ENCODE peak calls at places on chromosomes 4 and X, in ten cellular contexts. One of them, this sample, is unnamed.

GRCh38 chr4:139319571-139319970 is 17.3 kb upstream of the NDUFC1 start:
- DNase-seq in mesenchymal stem cell: no peak
- DNase-seq in sigmoid colon: no peak
- DNase-seq in tibial artery: no peak
- DNase-seq in cardiac muscle cell: no peak
- DNase-seq in hepatocyte: no peak
- DNase-seq in GM23338: no peak
- DNase-seq in RWPE2: no peak
- DNase-seq in tibial nerve: no peak
- DNase-seq in H1: no peak
- DNase-seq in this sample: no peak

GRCh38 chr4:172042714-172043114 is 229.5 kb downstream of the GALNTL6 start:
- DNase-seq in mesenchymal stem cell: no peak
- DNase-seq in sigmoid colon: no peak
- DNase-seq in tibial artery: no peak
- DNase-seq in cardiac muscle cell: no peak
- DNase-seq in hepatocyte: peak; percentile 51
- DNase-seq in GM23338: no peak
- DNase-seq in RWPE2: no peak
- DNase-seq in tibial nerve: no peak
- DNase-seq in H1: no peak
- DNase-seq in this sample: no peak

GRCh38 chrX:119004920-119005524 is 30.6 kb downstream of the LONRF3 start:
- DNase-seq in mesenchymal stem cell: peak; percentile 31
- DNase-seq in sigmoid colon: peak; percentile 75
- DNase-seq in tibial artery: peak; percentile 64
- DNase-seq in cardiac muscle cell: peak; percentile 48
- DNase-seq in hepatocyte: peak; percentile 43
- DNase-seq in GM23338: peak; percentile 53
- DNase-seq in RWPE2: no peak
- DNase-seq in tibial nerve: peak; percentile 28
- DNase-seq in H1: no peak
- DNase-seq in this sample: peak; percentile 50

GRCh38 chr4:26334366-26334765 is 13.6 kb downstream of the RBPJ start:
- DNase-seq in mesenchymal stem cell: no peak
- DNase-seq in sigmoid colon: no peak
- DNase-seq in tibial artery: no peak
- DNase-seq in cardiac muscle cell: no peak
- DNase-seq in hepatocyte: no peak
- DNase-seq in GM23338: no peak
- DNase-seq in RWPE2: no peak
- DNase-seq in tibial nerve: no peak
- DNase-seq in H1: no peak
- DNase-seq in this sample: no peak

GRCh38 chrX:75067931-75068330 is 88.2 kb downstream of the ABCB7 start:
- DNase-seq in mesenchymal stem cell: no peak
- DNase-seq in sigmoid colon: no peak
- DNase-seq in tibial artery: no peak
- DNase-seq in cardiac muscle cell: peak; percentile 6
- DNase-seq in hepatocyte: no peak
- DNase-seq in GM23338: no peak
- DNase-seq in RWPE2: no peak
- DNase-seq in tibial nerve: no peak
- DNase-seq in H1: no peak
- DNase-seq in this sample: no peak

GRCh38 chr4:24470681-24471622 is 113.4 kb downstream of the DHX15 start:
- DNase-seq in mesenchymal stem cell: peak; percentile 64
- DNase-seq in sigmoid colon: peak; percentile 72
- DNase-seq in tibial artery: peak; percentile 66
- DNase-seq in cardiac muscle cell: peak; percentile 50
- DNase-seq in hepatocyte: peak; percentile 66
- DNase-seq in GM23338: peak; percentile 60
- DNase-seq in RWPE2: no peak
- DNase-seq in tibial nerve: peak; percentile 35
- DNase-seq in H1: no peak
- DNase-seq in this sample: no peak

GRCh38 chr4:153573881-153574807 is 108.0 kb downstream of the TMEM131L start:
- DNase-seq in mesenchymal stem cell: peak; percentile 52
- DNase-seq in sigmoid colon: peak; percentile 84
- DNase-seq in tibial artery: peak; percentile 77
- DNase-seq in cardiac muscle cell: peak; percentile 90
- DNase-seq in hepatocyte: peak; percentile 74
- DNase-seq in GM23338: no peak
- DNase-seq in RWPE2: no peak
- DNase-seq in tibial nerve: peak; percentile 72
- DNase-seq in H1: no peak
- DNase-seq in this sample: peak; percentile 40

GRCh38 chrX:16433021-16433420 is 216.9 kb upstream of the S100G start:
- DNase-seq in mesenchymal stem cell: no peak
- DNase-seq in sigmoid colon: no peak
- DNase-seq in tibial artery: no peak
- DNase-seq in cardiac muscle cell: no peak
- DNase-seq in hepatocyte: no peak
- DNase-seq in GM23338: no peak
- DNase-seq in RWPE2: no peak
- DNase-seq in tibial nerve: no peak
- DNase-seq in H1: no peak
- DNase-seq in this sample: no peak

GRCh38 chrX:10486373-10486772 is 134.0 kb downstream of the MID1 start:
- DNase-seq in mesenchymal stem cell: peak; percentile 59
- DNase-seq in sigmoid colon: peak; percentile 59
- DNase-seq in tibial artery: no peak
- DNase-seq in cardiac muscle cell: peak; percentile 75
- DNase-seq in hepatocyte: no peak
- DNase-seq in GM23338: no peak
- DNase-seq in RWPE2: peak; percentile 31
- DNase-seq in tibial nerve: peak; percentile 9
- DNase-seq in H1: no peak
- DNase-seq in this sample: no peak

DNA sequence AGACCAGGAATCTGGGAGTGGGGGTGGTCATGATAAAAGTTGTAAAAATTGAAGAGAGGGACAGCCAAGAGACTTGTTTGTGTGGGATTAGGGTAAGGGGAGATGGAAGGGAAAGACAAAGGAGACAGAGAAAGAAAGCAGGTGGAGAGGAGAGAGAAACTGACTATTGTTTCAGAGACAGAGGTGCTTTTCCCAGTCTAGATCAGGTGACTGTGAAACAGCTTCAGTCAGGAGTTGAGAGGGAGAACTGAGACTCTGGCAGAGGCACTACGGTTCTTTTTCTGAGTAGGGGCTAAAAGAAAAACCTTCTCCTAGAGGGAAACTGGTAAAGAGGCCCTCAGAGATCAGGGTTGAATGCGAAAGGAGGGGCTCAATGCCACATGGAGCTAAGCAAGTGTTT is 106.4 kb downstream of the KDR start:
- DNase-seq in mesenchymal stem cell: no peak
- DNase-seq in sigmoid colon: no peak
- DNase-seq in tibial artery: no peak
- DNase-seq in cardiac muscle cell: no peak
- DNase-seq in hepatocyte: no peak
- DNase-seq in GM23338: no peak
- DNase-seq in RWPE2: no peak
- DNase-seq in tibial nerve: no peak
- DNase-seq in H1: no peak
- DNase-seq in this sample: no peak
- H3K36me3 ChIP-seq in mesenchymal stem cell: no peaks in the 10 kb centered on the region
- H3K36me3 ChIP-seq in sigmoid colon: no peaks in the 10 kb centered on the region
- H3K36me3 ChIP-seq in tibial artery: no peaks in the 10 kb centered on the region
- H3K36me3 ChIP-seq in cardiac muscle cell: no peaks in the 10 kb centered on the region
- H3K36me3 ChIP-seq in hepatocyte: no peaks in the 10 kb centered on the region
- H3K36me3 ChIP-seq in GM23338: no peaks in the 10 kb centered on the region
- H3K36me3 ChIP-seq in RWPE2: no peaks in the 10 kb centered on the region
- H3K36me3 ChIP-seq in tibial nerve: no peaks in the 10 kb centered on the region
- H3K36me3 ChIP-seq in H1: no peaks in the 10 kb centered on the region
- H3K36me3 ChIP-seq in this sample: no peaks in the 10 kb centered on the region

DNA sequence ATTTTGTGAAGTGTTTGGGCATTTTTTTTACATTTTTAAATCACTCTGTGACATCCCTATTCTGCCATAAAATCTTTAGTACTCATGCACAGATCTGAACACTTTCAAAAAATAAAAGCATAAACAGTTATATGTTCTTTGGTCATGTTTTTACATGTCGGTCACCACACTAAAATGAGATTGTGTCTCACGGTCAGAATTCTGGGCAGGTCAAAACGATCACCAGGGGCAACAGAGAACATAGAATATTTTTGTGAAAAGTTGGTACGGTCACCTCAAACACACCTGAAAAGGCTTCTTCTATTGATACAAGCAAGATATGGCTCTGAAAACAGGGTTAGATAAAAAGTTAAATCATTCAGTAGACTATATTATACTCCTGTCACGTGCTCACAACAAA is 189.1 kb downstream of the PDGFC start:
- DNase-seq in mesenchymal stem cell: no peak
- DNase-seq in sigmoid colon: no peak
- DNase-seq in tibial artery: no peak
- DNase-seq in cardiac muscle cell: no peak
- DNase-seq in hepatocyte: no peak
- DNase-seq in GM23338: no peak
- DNase-seq in RWPE2: no peak
- DNase-seq in tibial nerve: no peak
- DNase-seq in H1: no peak
- DNase-seq in this sample: no peak
- H3K4me1 ChIP-seq in mesenchymal stem cell: peaks cover 3% of the 10 kb centered on the region
- H3K4me1 ChIP-seq in sigmoid colon: no peaks in the 10 kb centered on the region
- H3K4me1 ChIP-seq in tibial artery: peaks cover 22% of the 10 kb centered on the region
- H3K4me1 ChIP-seq in cardiac muscle cell: no peaks in the 10 kb centered on the region
- H3K4me1 ChIP-seq in hepatocyte: peaks cover 9% of the 10 kb centered on the region
- H3K4me1 ChIP-seq in GM23338: no peaks in the 10 kb centered on the region
- H3K4me1 ChIP-seq in RWPE2: peaks cover 67% of the 10 kb centered on the region
- H3K4me1 ChIP-seq in tibial nerve: no peaks in the 10 kb centered on the region
- H3K4me1 ChIP-seq in H1: no peaks in the 10 kb centered on the region
- H3K4me1 ChIP-seq in this sample: no peaks in the 10 kb centered on the region

GRCh38 chrX:1451251-1451675 is 1.4 kb downstream of the ASMTL start:
- DNase-seq in mesenchymal stem cell: no peak
- DNase-seq in sigmoid colon: peak; percentile 66
- DNase-seq in tibial artery: peak; percentile 67
- DNase-seq in cardiac muscle cell: no peak
- DNase-seq in hepatocyte: no peak
- DNase-seq in GM23338: no peak
- DNase-seq in RWPE2: peak; percentile 44
- DNase-seq in tibial nerve: no peak
- DNase-seq in H1: no peak
- DNase-seq in this sample: no peak
- H3K4me3 ChIP-seq in mesenchymal stem cell: peak overlapping the region; percentile 88
- H3K4me3 ChIP-seq in sigmoid colon: no peak overlapping the region
- H3K4me3 ChIP-seq in tibial artery: peak overlapping the region; percentile 100
- H3K4me3 ChIP-seq in cardiac muscle cell: no peak overlapping the region
- H3K4me3 ChIP-seq in hepatocyte: no peak overlapping the region
- H3K4me3 ChIP-seq in GM23338: peak overlapping the region; percentile 97
- H3K4me3 ChIP-seq in RWPE2: no peak overlapping the region
- H3K4me3 ChIP-seq in tibial nerve: peak overlapping the region; percentile 100
- H3K4me3 ChIP-seq in H1: peak overlapping the region; percentile 88
- H3K4me3 ChIP-seq in this sample: no peak overlapping the region

GRCh38 chr4:2909583-2909982 is 53.6 kb downstream of the NOP14 start:
- DNase-seq in mesenchymal stem cell: no peak
- DNase-seq in sigmoid colon: no peak
- DNase-seq in tibial artery: peak; percentile 57
- DNase-seq in cardiac muscle cell: no peak
- DNase-seq in hepatocyte: no peak
- DNase-seq in GM23338: no peak
- DNase-seq in RWPE2: no peak
- DNase-seq in tibial nerve: no peak
- DNase-seq in H1: no peak
- DNase-seq in this sample: no peak
- H3K36me3 ChIP-seq in mesenchymal stem cell: peaks cover 83% of the 10 kb centered on the region
- H3K36me3 ChIP-seq in sigmoid colon: peaks cover 70% of the 10 kb centered on the region
- H3K36me3 ChIP-seq in tibial artery: peaks cover 86% of the 10 kb centered on the region
- H3K36me3 ChIP-seq in cardiac muscle cell: peaks cover 48% of the 10 kb centered on the region
- H3K36me3 ChIP-seq in hepatocyte: peaks cover 7% of the 10 kb centered on the region
- H3K36me3 ChIP-seq in GM23338: peaks cover 15% of the 10 kb centered on the region
- H3K36me3 ChIP-seq in RWPE2: peaks cover 67% of the 10 kb centered on the region
- H3K36me3 ChIP-seq in tibial nerve: peaks cover 100% of the 10 kb centered on the region
- H3K36me3 ChIP-seq in H1: peaks cover 36% of the 10 kb centered on the region
- H3K36me3 ChIP-seq in this sample: peaks cover 31% of the 10 kb centered on the region

GRCh38 chr4:11700751-11701226 is 272.1 kb upstream of the HS3ST1 start:
- DNase-seq in mesenchymal stem cell: peak; percentile 68
- DNase-seq in sigmoid colon: no peak
- DNase-seq in tibial artery: no peak
- DNase-seq in cardiac muscle cell: no peak
- DNase-seq in hepatocyte: no peak
- DNase-seq in GM23338: no peak
- DNase-seq in RWPE2: no peak
- DNase-seq in tibial nerve: no peak
- DNase-seq in H1: no peak
- DNase-seq in this sample: no peak
- H3K4me1 ChIP-seq in mesenchymal stem cell: peaks cover 1% of the 10 kb centered on the region
- H3K4me1 ChIP-seq in sigmoid colon: no peaks in the 10 kb centered on the region
- H3K4me1 ChIP-seq in tibial artery: no peaks in the 10 kb centered on the region
- H3K4me1 ChIP-seq in cardiac muscle cell: peaks cover 24% of the 10 kb centered on the region
- H3K4me1 ChIP-seq in hepatocyte: no peaks in the 10 kb centered on the region
- H3K4me1 ChIP-seq in GM23338: no peaks in the 10 kb centered on the region
- H3K4me1 ChIP-seq in RWPE2: peaks cover 47% of the 10 kb centered on the region
- H3K4me1 ChIP-seq in tibial nerve: no peaks in the 10 kb centered on the region
- H3K4me1 ChIP-seq in H1: no peaks in the 10 kb centered on the region
- H3K4me1 ChIP-seq in this sample: no peaks in the 10 kb centered on the region

DNA sequence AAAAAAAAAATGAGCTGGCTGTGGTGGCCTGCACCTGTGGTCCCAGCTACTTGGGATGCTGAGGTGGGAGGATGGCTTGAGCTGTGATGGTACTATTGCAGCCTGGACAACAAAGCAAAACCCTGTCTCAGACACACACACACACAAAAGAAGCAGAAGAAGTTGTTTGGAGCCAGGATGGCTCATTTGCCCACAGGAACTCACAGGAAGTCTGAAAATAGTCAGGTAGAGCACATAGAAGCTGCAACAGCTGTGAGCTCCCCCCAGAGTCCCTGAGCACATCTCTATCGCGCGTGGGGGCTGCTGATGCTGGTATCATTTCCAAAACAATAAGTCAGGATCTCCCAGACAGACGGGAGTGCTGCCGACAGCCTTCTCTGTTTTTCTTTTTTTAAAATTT is 13.4 kb upstream of the DHRSX start:
- DNase-seq in mesenchymal stem cell: no peak
- DNase-seq in sigmoid colon: no peak
- DNase-seq in tibial artery: no peak
- DNase-seq in cardiac muscle cell: no peak
- DNase-seq in hepatocyte: no peak
- DNase-seq in GM23338: no peak
- DNase-seq in RWPE2: no peak
- DNase-seq in tibial nerve: no peak
- DNase-seq in H1: no peak
- DNase-seq in this sample: no peak
- H3K4me3 ChIP-seq in mesenchymal stem cell: no peak overlapping the region
- H3K4me3 ChIP-seq in sigmoid colon: no peak overlapping the region
- H3K4me3 ChIP-seq in tibial artery: no peak overlapping the region
- H3K4me3 ChIP-seq in cardiac muscle cell: no peak overlapping the region
- H3K4me3 ChIP-seq in hepatocyte: no peak overlapping the region
- H3K4me3 ChIP-seq in GM23338: no peak overlapping the region
- H3K4me3 ChIP-seq in RWPE2: no peak overlapping the region
- H3K4me3 ChIP-seq in tibial nerve: no peak overlapping the region
- H3K4me3 ChIP-seq in H1: no peak overlapping the region
- H3K4me3 ChIP-seq in this sample: no peak overlapping the region